ENCODE peak calls at places on chromosomes 4 and X, in four cellular contexts. J, T, H and Q are unnamed samples.

GRCh38 chrX:68983004-68983857 is 154.4 kb downstream of the EFNB1 start:
- DNase-seq in J (no peak), T (no peak), H (no peak), Q (no peak)

GRCh38 chr4:654871-655734 is 19.0 kb downstream of the ATP5ME start:
- DNase-seq in J (peak), T (no peak), H (no peak), Q (no peak)

GRCh38 chrX:78329486-78329885 is 2.1 kb upstream of the CYSLTR1 start:
- DNase-seq in J (no peak), T (no peak), H (no peak), Q (no peak)

GRCh38 chr4:5955856-5956255 is 62.4 kb downstream of the C4orf50 start:
- DNase-seq in J (no peak), T (no peak), H (no peak), Q (no peak)

GRCh38 chr4:172392741-172393140 is 579.5 kb downstream of the GALNTL6 start:
- DNase-seq in J (no peak), T (no peak), H (no peak), Q (no peak)

GRCh38 chr4:73998040-73999011 is at the start of gene CXCL5:
- DNase-seq in J (peak), T (no peak), H (peak), Q (peak)

GRCh38 chr4:109049926-109050325 is 252.5 kb downstream of the COL25A1 start:
- DNase-seq in J (no peak), T (no peak), H (no peak), Q (no peak)

GRCh38 chrX:76453737-76454406 is 26.4 kb downstream of the MAGEE1 start:
- DNase-seq in J (no peak), T (no peak), H (no peak), Q (no peak)

GRCh38 chr4:53889335-53890084 is 174.9 kb downstream of the CHIC2 start:
- DNase-seq in J (no peak), T (no peak), H (no peak), Q (no peak)

GRCh38 chrX:136048446-136048845 is 63.2 kb downstream of the SLC9A6 start:
- DNase-seq in J (no peak), T (no peak), H (no peak), Q (no peak)

GRCh38 chrX:71992711-71993110 is 82.1 kb downstream of the NHSL2 start:
- DNase-seq in J (no peak), T (no peak), H (no peak), Q (peak)

GRCh38 chr4:58093352-58093751 is 983.2 kb upstream of the IGFBP7 start:
- DNase-seq in J (no peak), T (no peak), H (no peak), Q (no peak)

GRCh38 chrX:69280956-69281355 is 115.7 kb upstream of the PJA1 start:
- DNase-seq in J (no peak), T (no peak), H (no peak), Q (no peak)

GRCh38 chrX:43813898-43814297 is 68.4 kb downstream of the MAOB start:
- DNase-seq in J (no peak), T (no peak), H (no peak), Q (no peak)

GRCh38 chr4:142194905-142195304 is 558.5 kb downstream of the IL15 start:
- DNase-seq in J (no peak), T (no peak), H (no peak), Q (no peak)

DNA sequence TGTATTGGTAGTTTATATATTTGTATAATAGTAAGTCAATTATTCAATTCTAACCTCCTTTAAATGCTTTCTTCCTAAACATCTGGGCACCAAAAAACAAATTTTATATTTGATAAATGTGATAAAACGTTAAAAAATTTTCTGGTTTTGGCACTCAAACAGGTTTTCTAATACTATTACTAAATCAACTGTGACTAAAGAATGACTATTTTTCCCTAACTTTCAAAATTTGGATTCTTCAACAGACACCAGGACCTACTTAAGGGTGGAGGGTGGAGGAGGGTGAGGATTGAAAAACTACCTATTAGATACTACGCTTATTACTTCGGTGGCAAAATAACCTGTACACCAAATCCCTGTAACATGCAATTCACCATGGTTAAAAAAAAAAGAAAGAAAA is 555.5 kb downstream of the IL15 start:
- DNase-seq in J (no peak), T (no peak), H (no peak), Q (no peak)
- H3K27ac ChIP-seq in J (no peak), T (no peak), H (no peak), Q (no peak)

DNA sequence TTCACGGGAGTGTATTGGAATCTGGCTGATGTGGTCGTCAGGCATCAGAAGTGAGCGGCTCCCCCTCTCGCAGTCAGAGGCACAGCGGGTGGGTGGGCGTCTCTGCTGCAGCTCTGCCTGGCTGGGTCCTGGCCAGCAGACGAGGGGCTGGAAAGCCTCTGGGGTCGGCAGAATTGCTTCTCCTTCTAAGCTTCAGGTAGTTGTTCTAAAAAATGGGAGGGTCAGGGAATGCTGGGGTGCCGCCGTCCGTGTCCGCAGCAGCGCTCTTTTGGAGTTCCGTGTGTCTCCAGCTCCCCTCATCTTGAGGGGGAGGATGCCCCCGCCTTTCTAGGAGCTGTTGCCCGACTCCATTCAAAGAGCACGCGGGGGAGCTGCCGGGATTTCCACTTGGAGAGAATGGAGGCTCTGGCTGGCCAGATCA is 70.2 kb upstream of the HGFAC start:
- DNase-seq in J (no peak), T (no peak), H (no peak), Q (no peak)
- H3K4me3 ChIP-seq in J (peak), T (no peak), H (no peak), Q (no peak)

DNA sequence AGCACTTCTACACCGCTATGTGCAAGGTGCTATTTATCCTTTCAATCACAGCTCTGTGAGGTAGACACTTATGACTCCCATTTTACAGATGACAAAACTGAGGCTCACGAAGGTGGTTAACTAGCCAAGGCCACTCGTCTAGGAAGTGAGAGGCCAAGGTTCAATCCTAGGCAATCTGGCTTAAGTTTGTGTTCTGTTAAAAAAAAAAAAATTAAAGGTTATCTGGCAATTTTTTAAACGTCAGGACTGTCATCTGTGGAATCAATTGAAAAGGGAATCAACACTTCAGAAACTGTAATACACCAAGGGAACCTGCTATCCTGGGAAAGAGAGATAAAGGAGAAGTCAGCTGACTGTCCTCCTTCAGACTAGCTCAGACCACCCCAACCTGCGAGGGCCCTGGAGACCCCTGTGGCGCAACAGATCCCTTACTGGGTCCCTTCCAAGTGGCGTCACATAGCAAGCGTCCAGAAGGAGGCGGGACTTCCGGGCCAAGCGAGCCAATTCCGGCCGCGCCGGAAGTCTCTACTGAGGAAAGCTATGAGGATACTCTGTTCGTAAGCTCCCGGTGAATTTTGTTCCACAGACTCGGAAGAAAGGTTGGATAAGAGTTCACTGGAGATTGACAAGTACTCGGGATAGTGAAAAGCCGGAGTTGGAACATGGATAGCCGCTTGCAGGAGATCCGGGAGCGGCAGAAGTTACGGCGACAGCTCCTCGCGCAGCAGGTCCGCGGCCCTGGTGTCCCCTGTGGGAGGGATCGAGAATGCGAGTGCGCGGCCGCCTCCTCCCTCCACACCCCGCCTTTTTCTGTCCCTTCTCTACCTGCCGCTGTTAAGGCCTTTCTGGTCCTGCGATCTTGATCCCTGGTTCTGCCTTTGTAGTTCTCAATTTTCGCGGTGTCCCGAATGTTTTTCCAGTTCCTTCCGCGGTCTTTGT is at the start of gene METTL14:
- DNase-seq in J (peak), T (peak), H (peak), Q (peak)
- TF ChIP-seq CTCF in J (peak), T (no peak), H (no peak), Q (no peak)

DNA sequence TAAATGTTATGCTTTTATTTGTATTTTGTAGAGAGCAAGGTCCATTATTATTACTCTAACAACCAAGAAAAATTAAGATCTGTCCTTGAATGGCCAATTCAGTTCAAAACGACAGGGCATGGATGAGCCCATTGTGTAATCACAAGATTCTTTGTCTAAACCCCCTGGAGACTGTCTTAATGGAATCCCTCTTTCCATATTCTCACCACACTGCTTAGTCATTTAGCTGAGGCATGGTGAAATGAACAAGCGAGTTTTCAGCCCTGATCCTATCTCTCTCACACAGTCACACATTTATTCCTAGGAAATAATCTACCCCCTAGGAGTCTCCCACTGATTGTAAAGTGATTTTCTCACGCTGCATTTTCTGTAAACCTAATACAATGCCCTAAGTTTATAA is 119.9 kb upstream of the PCDH7 start:
- DNase-seq in J (no peak), T (no peak), H (no peak), Q (no peak)
- H3K27ac ChIP-seq in J (no peak), T (no peak), H (no peak), Q (no peak)

DNA sequence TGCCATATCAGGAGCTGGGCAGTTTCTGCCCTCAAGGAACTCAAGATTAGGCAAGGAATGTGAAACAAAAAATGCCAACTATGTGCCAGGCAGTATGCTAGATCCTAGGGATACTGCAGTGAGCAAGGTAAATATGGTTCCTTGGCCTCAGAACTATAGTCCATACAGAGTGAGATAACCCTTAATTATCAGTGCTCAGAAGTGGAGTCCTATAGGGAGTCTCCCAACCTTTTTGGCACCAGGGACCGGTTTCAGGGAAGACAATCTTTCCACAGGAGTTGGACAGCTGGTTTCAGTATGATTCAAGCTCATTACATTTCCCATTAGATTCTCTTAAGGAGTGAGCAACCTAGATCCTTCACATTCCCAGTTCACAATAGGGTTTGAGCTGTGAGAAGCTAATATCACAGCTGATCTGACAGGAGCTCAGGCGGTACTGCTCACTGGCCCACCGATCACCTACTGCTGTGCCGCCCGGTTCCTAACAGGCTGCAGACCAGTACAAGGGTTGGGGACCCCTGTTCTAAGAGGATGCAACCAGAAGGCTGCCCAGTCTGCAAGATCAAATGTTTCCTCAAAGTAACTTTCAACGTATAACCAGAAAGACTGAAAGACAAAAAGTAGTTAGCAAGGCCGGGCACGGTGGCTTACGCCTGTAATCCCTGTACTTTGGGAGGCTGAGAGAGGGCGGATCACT is 1.7 kb upstream of the SRP72 start:
- DNase-seq in J (no peak), T (no peak), H (no peak), Q (no peak)
- H3K4me3 ChIP-seq in J (peak), T (peak), H (peak), Q (no peak)

DNA sequence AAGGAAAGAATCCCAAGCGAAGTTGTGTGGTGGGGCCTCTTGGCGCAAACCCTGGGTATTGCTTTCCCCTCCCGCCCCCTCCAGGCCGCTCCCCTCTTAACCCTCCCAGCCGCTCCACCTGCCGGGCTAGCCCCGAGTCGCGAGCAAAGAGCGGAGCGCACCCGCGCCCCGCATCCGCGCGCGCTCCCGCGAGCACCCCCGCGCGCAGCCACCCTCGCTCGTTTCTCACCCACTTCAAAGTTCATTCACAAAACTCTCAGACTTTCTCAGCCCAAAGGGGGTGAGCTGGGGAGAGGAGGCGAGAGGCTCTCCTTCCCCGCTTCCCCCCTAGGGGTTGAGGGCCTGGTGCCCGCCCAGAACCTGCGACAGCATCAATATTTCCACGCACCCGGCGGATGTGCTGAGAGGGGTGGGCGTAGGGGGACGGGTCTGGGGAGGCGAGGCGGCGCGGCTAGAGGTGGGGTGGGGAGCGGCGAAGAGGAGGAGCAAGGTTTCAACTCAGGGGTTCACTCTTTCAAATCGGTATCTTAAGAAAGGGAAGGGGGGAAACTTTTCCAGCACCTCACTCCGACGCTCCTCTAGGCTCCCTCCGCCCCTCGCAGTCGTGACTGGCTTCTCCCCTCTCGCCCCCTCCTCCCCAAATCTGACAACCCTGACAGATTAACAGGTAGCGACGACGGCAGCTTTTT is 1.8 kb downstream of the MAML3 start:
- DNase-seq in J (peak), T (no peak), H (peak), Q (peak)
- TF ChIP-seq CTCF in J (peak), T (peak), H (no peak), Q (no peak)

DNA sequence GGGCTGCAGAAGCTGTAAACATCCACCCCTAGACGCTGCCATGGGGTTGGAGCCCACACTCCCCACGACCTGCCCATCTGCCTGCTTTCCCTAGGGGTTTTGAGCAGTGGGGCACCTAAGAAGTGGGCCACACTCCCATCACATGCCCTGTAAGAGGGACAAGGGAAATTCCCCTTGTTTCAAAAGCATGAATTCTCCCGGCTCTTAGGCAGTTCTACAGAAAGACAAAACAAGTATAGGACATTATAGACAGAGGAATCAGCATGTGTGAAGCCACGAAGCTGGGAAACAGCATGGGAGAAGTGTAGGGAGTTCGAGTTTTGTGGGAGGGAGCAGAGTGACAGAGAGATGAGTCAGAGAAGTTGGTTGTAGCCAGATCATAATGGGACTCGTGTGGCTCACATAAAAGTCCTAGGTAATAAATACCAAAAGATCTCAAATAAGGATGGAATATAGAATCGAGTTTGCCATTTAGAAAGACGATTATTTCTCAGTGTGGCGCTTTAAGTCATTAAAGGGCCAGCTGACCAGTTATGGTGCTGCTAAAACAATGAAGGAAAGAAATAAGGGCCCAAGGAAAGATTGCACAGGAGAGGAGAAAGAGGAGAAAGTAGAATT is 23.9 kb downstream of the APOO start:
- DNase-seq in J (no peak), T (no peak), H (no peak), Q (no peak)
- H3K27ac ChIP-seq in J (no peak), T (peak), H (no peak), Q (no peak)

DNA sequence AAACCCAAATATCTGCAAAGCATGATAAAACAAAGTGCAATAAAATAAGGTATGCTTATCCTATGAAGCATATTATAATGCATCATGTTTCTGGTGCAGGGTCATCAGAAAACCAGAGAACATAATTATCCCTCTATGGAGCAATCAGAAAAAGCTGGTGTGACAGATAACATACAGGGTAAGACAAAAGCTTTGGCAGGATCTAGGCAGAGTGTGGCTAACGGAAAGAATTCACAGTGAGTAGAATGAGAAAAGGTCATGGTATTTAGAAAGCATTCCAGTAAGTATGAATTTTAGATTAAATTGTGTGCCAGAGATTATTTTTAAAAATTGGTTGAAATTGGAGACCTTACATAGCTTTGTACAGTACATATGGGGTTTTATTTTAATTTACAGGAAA is 29.0 kb upstream of the UGT2B4 start:
- DNase-seq in J (no peak), T (no peak), H (no peak), Q (no peak)
- H3K4me3 ChIP-seq in J (no peak), T (no peak), H (no peak), Q (no peak)

DNA sequence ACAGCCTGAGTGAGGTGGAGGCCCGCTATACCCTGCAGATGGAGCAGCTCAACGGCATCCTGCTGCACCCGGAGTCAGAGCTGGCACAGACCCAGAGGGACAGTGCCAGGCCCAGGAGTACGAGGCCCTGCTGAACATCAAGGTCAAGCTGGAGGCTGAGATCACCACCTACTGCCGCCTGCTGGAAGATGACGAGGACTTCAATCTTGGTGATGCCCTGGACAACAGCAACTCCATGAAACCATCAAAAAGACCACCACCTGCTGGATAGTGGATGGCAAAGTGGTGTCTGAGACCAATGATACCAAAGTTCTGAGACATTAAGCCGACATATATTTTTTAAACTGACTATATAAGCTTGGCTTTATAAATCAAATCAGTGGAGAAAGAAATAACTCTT is 73.3 kb upstream of the HHIP start:
- DNase-seq in J (no peak), T (no peak), H (no peak), Q (no peak)
- TF ChIP-seq CTCF in J (no peak), T (no peak), H (no peak), Q (no peak)